ENCODE peak calls at places on chromosome 21, in five cellular contexts. One of them, this sample, is unnamed.

GRCh38 chr21:36663033-36663855 is 35.7 kb upstream of the SIM2 start:
- DNase-seq in NCI-H1930: no peak
- DNase-seq in upper lobe of right lung: no peak
- DNase-seq in left ventricle myocardium superior: no peak
- DNase-seq in NCI-H2081: no peak
- DNase-seq in this sample: no peak

GRCh38 chr21:41766051-41766882 is 585 bp downstream of the RIPK4 start:
- DNase-seq in NCI-H1930: no peak
- DNase-seq in upper lobe of right lung: no peak
- DNase-seq in left ventricle myocardium superior: no peak
- DNase-seq in NCI-H2081: no peak
- DNase-seq in this sample: no peak

GRCh38 chr21:33825419-33825818 is 90.2 kb downstream of the ATP5PO start:
- DNase-seq in NCI-H1930: no peak
- DNase-seq in upper lobe of right lung: no peak
- DNase-seq in left ventricle myocardium superior: no peak
- DNase-seq in NCI-H2081: no peak
- DNase-seq in this sample: no peak

GRCh38 chr21:17759546-17760178 is 59.5 kb downstream of the C21orf91 start:
- DNase-seq in NCI-H1930: no peak
- DNase-seq in upper lobe of right lung: no peak
- DNase-seq in left ventricle myocardium superior: no peak
- DNase-seq in NCI-H2081: no peak
- DNase-seq in this sample: no peak

GRCh38 chr21:26844258-26845065 is 747 bp downstream of the ADAMTS1 start:
- DNase-seq in NCI-H1930: peak; percentile 52
- DNase-seq in upper lobe of right lung: peak; percentile 74
- DNase-seq in left ventricle myocardium superior: peak; percentile 82
- DNase-seq in NCI-H2081: peak; percentile 1
- DNase-seq in this sample: peak; percentile 72

GRCh38 chr21:26845066-26845749 is at the start of gene ADAMTS1:
- DNase-seq in NCI-H1930: peak; percentile 70
- DNase-seq in upper lobe of right lung: peak; percentile 88
- DNase-seq in left ventricle myocardium superior: peak; percentile 95
- DNase-seq in NCI-H2081: no peak
- DNase-seq in this sample: peak; percentile 94

GRCh38 chr21:43306911-43307676 is 119.8 kb downstream of the SIK1 start:
- DNase-seq in NCI-H1930: no peak
- DNase-seq in upper lobe of right lung: peak; percentile 63
- DNase-seq in left ventricle myocardium superior: peak; percentile 61
- DNase-seq in NCI-H2081: no peak
- DNase-seq in this sample: peak; percentile 43

GRCh38 chr21:34744801-34745200 is 76.0 kb downstream of the CLIC6 start:
- DNase-seq in NCI-H1930: no peak
- DNase-seq in upper lobe of right lung: no peak
- DNase-seq in left ventricle myocardium superior: no peak
- DNase-seq in NCI-H2081: no peak
- DNase-seq in this sample: no peak

GRCh38 chr21:44517175-44517899 is 22.7 kb downstream of the KRTAP10-1 start:
- DNase-seq in NCI-H1930: peak; percentile 95
- DNase-seq in upper lobe of right lung: peak; percentile 60
- DNase-seq in left ventricle myocardium superior: no peak
- DNase-seq in NCI-H2081: no peak
- DNase-seq in this sample: no peak

GRCh38 chr21:14414932-14415508 is 32.1 kb upstream of the HSPA13 start:
- DNase-seq in NCI-H1930: no peak
- DNase-seq in upper lobe of right lung: no peak
- DNase-seq in left ventricle myocardium superior: no peak
- DNase-seq in NCI-H2081: no peak
- DNase-seq in this sample: no peak

GRCh38 chr21:33421713-33422393 is 18.6 kb downstream of the IFNGR2 start:
- DNase-seq in NCI-H1930: no peak
- DNase-seq in upper lobe of right lung: no peak
- DNase-seq in left ventricle myocardium superior: no peak
- DNase-seq in NCI-H2081: no peak
- DNase-seq in this sample: no peak

GRCh38 chr21:36261459-36261858 is 58.5 kb upstream of the MORC3 start:
- DNase-seq in NCI-H1930: no peak
- DNase-seq in upper lobe of right lung: no peak
- DNase-seq in left ventricle myocardium superior: no peak
- DNase-seq in NCI-H2081: no peak
- DNase-seq in this sample: no peak

GRCh38 chr21:46552865-46553379 is 52.0 kb downstream of the S100B start:
- DNase-seq in NCI-H1930: no peak
- DNase-seq in upper lobe of right lung: no peak
- DNase-seq in left ventricle myocardium superior: no peak
- DNase-seq in NCI-H2081: no peak
- DNase-seq in this sample: no peak

GRCh38 chr21:17781524-17781923 is 37.6 kb downstream of the C21orf91 start:
- DNase-seq in NCI-H1930: no peak
- DNase-seq in upper lobe of right lung: no peak
- DNase-seq in left ventricle myocardium superior: no peak
- DNase-seq in NCI-H2081: no peak
- DNase-seq in this sample: no peak

GRCh38 chr21:28818663-28819278 is 173.9 kb downstream of the LTN1 start:
- DNase-seq in NCI-H1930: no peak
- DNase-seq in upper lobe of right lung: no peak
- DNase-seq in left ventricle myocardium superior: no peak
- DNase-seq in NCI-H2081: no peak
- DNase-seq in this sample: no peak

GRCh38 chr21:26443291-26443690 is 129.8 kb downstream of the CYYR1 start:
- DNase-seq in NCI-H1930: no peak
- DNase-seq in upper lobe of right lung: no peak
- DNase-seq in left ventricle myocardium superior: no peak
- DNase-seq in NCI-H2081: no peak
- DNase-seq in this sample: no peak

GRCh38 chr21:26686278-26686677 is 113.2 kb upstream of the CYYR1 start:
- DNase-seq in NCI-H1930: no peak
- DNase-seq in upper lobe of right lung: no peak
- DNase-seq in left ventricle myocardium superior: no peak
- DNase-seq in NCI-H2081: no peak
- DNase-seq in this sample: no peak

GRCh38 chr21:38869946-38870345 is 64.2 kb downstream of the ETS2 start:
- DNase-seq in NCI-H1930: no peak
- DNase-seq in upper lobe of right lung: no peak
- DNase-seq in left ventricle myocardium superior: no peak
- DNase-seq in NCI-H2081: no peak
- DNase-seq in this sample: no peak

GRCh38 chr21:38997051-38997450 is 186.2 kb downstream of the PSMG1 start:
- DNase-seq in NCI-H1930: no peak
- DNase-seq in upper lobe of right lung: no peak
- DNase-seq in left ventricle myocardium superior: no peak
- DNase-seq in NCI-H2081: no peak
- DNase-seq in this sample: no peak

GRCh38 chr21:45364464-45365185 is 40.3 kb upstream of the COL18A1 start:
- DNase-seq in NCI-H1930: no peak
- DNase-seq in upper lobe of right lung: no peak
- DNase-seq in left ventricle myocardium superior: peak; percentile 61
- DNase-seq in NCI-H2081: no peak
- DNase-seq in this sample: peak; percentile 69